ENCODE peak calls at places on chromosome 1, in seven cellular contexts. V, A, K, F, W, E and G are unnamed samples.

GRCh38 chr1:154453577-154454352 is 48.3 kb upstream of the TDRD10 start:
- DNase-seq in V (no peak), A (peak; percentile 89), K (peak; percentile 45), F (no peak), W (no peak), E (peak; percentile 71), G (no peak)

GRCh38 chr1:62175568-62176179 is 19.0 kb upstream of the L1TD1 start:
- DNase-seq in V (no peak), A (peak; percentile 43), K (peak; percentile 19), F (peak; percentile 33), W (peak; percentile 60), E (peak; percentile 45), G (no peak)

GRCh38 chr1:52056110-52056936 is at the start of gene BTF3L4:
- DNase-seq in V (peak; percentile 91), A (peak; percentile 91), K (peak; percentile 72), F (peak; percentile 97), W (peak; percentile 98), E (peak; percentile 89), G (peak; percentile 98)

GRCh38 chr1:91583326-91583755 is 82.7 kb downstream of the CDC7 start:
- DNase-seq in V (no peak), A (peak; percentile 92), K (peak; percentile 98), F (peak; percentile 14), W (no peak), E (peak; percentile 99), G (no peak)

GRCh38 chr1:115555446-115555845 is 86.3 kb upstream of the VANGL1 start:
- DNase-seq in V (no peak), A (peak; percentile 81), K (peak; percentile 37), F (no peak), W (no peak), E (peak; percentile 48), G (no peak)

GRCh38 chr1:2547210-2548067 is 8.7 kb upstream of the TNFRSF14 start:
- DNase-seq in V (no peak), A (no peak), K (no peak), F (peak; percentile 51), W (no peak), E (no peak), G (no peak)

GRCh38 chr1:62241357-62242131 is 46.9 kb downstream of the L1TD1 start:
- DNase-seq in V (no peak), A (no peak), K (no peak), F (peak; percentile 17), W (peak; percentile 64), E (no peak), G (no peak)

GRCh38 chr1:101235696-101236545 is 898 bp upstream of the S1PR1 start:
- DNase-seq in V (peak; percentile 58), A (peak; percentile 46), K (no peak), F (no peak), W (peak; percentile 41), E (peak; percentile 37), G (no peak)

GRCh38 chr1:161913482-161914140 is 110.1 kb downstream of the OLFML2B start:
- DNase-seq in V (no peak), A (peak; percentile 33), K (no peak), F (no peak), W (no peak), E (peak; percentile 6), G (no peak)

GRCh38 chr1:36137776-36138175 is 11.5 kb downstream of the TRAPPC3 start:
- DNase-seq in V (no peak), A (no peak), K (no peak), F (no peak), W (no peak), E (no peak), G (no peak)

DNA sequence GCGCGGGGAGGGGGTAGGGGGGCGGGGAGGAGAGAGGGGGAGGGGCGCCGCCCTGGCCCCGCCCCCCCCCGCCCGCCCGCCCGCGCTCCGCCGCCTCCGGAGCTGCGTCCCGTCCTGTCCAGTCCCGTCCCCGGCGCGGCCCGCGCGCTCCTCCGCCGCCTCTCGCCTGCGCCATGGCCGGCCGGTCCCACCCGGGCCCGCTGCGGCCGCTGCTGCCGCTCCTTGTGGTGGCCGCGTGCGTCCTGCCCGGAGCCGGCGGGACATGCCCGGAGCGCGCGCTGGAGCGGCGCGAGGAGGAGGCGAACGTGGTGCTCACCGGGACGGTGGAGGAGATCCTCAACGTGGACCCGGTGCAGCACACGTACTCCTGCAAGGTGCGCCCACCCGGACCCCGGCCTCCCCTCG is at the start of gene AGRN:
- DNase-seq in V (peak; percentile 71), A (no peak), K (no peak), F (peak; percentile 45), W (peak; percentile 59), E (no peak), G (no peak)
- TF ChIP-seq CTCF in V (no peak), A (no peak), K (no peak), F (no peak), W (no peak), E (no peak), G (no peak)

GRCh38 chr1:11707621-11708276 is 16.2 kb downstream of the DRAXIN start:
- DNase-seq in V (no peak), A (no peak), K (no peak), F (peak; percentile 28), W (peak; percentile 89), E (no peak), G (peak; percentile 82)
- TF ChIP-seq CTCF in V (no peak), A (no peak), K (no peak), F (no peak), W (no peak), E (no peak), G (no peak)

DNA sequence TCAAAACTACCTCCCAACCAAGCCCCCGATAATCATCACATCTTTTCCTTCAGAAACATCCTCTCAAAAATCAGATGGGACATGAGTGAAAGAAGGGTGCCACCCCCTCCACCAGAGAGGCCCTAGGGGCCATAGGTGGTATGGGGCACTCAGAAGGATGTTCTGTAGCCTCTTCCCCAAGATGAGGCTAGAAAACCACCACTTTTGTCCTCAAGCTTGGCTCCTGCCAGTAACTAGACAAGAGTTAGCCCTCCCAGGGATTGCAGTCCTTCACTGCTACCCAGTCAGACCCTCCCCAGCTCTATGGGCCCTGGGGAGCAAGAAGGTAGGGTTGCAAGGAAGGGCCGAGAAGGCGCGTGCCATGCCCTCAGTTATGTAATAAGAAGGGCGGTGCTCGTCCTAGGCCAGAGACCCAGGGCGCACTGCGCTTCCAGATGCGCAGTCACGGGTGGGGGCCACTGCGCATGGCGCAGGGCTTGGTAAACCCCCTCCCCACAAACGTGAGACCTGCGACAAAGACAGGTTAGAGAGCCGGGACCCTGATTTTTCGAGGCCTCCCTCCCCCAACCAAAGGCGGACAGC is 69.7 kb downstream of the CD46 start:
- DNase-seq in V (peak; percentile 47), A (no peak), K (no peak), F (no peak), W (peak; percentile 71), E (no peak), G (no peak)
- TF ChIP-seq CTCF in V (no peak), A (no peak), K (no peak), F (no peak), W (no peak), E (no peak), G (no peak)

GRCh38 chr1:159838715-159839114 is 12.0 kb downstream of the SLAMF8 start:
- DNase-seq in V (no peak), A (no peak), K (no peak), F (no peak), W (no peak), E (no peak), G (no peak)

GRCh38 chr1:159835366-159835765 is 8.7 kb downstream of the SLAMF8 start:
- DNase-seq in V (no peak), A (peak; percentile 34), K (no peak), F (no peak), W (no peak), E (no peak), G (no peak)

GRCh38 chr1:159832309-159832708 is 5.6 kb downstream of the SLAMF8 start:
- DNase-seq in V (no peak), A (peak; percentile 22), K (no peak), F (no peak), W (no peak), E (no peak), G (no peak)

GRCh38 chr1:159839135-159839849 is 12.6 kb downstream of the SLAMF8 start:
- DNase-seq in V (no peak), A (no peak), K (no peak), F (no peak), W (no peak), E (no peak), G (no peak)

GRCh38 chr1:159835862-159836518 is 9.3 kb downstream of the SLAMF8 start:
- DNase-seq in V (no peak), A (peak; percentile 29), K (no peak), F (no peak), W (no peak), E (no peak), G (no peak)
- TF ChIP-seq CTCF in V (no peak), A (no peak), K (no peak), F (no peak), W (no peak), E (peak; percentile 23), G (peak; percentile 27)

DNA sequence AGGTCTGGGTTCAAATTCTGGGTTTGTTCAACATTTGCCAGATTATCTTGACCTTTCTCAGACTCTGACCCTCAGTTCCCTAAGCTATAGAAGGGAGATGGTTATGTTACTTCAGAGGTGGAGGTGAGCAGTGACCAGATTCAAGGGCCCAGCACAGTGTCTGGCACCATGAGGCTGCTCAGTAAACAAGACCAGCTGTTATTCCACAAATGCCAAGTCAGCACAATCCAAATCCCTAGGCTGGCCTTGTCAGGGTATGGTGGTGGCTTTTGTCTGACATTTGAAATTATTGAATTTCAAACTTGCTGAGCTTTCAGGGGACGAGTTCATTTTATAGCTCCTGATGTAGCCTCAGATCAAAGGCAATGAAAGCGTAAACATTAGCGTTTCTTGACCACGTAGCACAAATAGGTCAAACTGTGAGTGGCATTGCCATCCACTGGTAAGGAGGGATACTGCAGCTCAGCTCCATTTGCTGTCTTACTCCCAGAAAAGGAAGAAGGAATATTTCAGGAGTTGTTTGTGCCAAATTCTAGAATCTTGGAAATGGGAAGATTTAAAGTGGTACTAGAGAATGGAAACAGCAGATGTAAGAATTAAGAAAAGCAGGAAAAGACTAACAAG is 94.3 kb upstream of the EDN2 start:
- DNase-seq in V (no peak), A (peak; percentile 20), K (no peak), F (no peak), W (peak; percentile 55), E (peak; percentile 30), G (no peak)
- TF ChIP-seq CTCF in V (no peak), A (peak; percentile 53), K (peak; percentile 46), F (peak; percentile 47), W (peak; percentile 37), E (peak; percentile 38), G (peak; percentile 76)

GRCh38 chr1:167487614-167488013 is 30.7 kb downstream of the CD247 start:
- DNase-seq in V (no peak), A (no peak), K (no peak), F (no peak), W (no peak), E (no peak), G (no peak)
- TF ChIP-seq CTCF in V (no peak), A (no peak), K (no peak), F (no peak), W (no peak), E (no peak), G (no peak)